ENCODE peak calls at places on chromosomes 6 and 20, in ten cellular contexts. One of them, this sample, is unnamed.

GRCh38 chr6:167570460-167571400 is 245.8 kb downstream of the TTLL2 start:
- DNase-seq in AG08396: no peak
- DNase-seq in neural crest cell: no peak
- DNase-seq in NCI-H446 treated with DMSO at 0.1 percent for 48 hours: no peak
- DNase-seq in NCI-H1694: no peak
- DNase-seq in WTC11: no peak
- DNase-seq in naive B cell: no peak
- DNase-seq in iris pigment epithelial cell: no peak
- DNase-seq in hepatic stellate cell: no peak
- DNase-seq in activated CD4-positive, CD25-positive, alpha-beta regulatory T cell: no peak
- DNase-seq in this sample: peak

GRCh38 chr6:166563200-166563599 is 23.3 kb downstream of the RAMACL start:
- DNase-seq in AG08396: no peak
- DNase-seq in neural crest cell: no peak
- DNase-seq in NCI-H446 treated with DMSO at 0.1 percent for 48 hours: no peak
- DNase-seq in NCI-H1694: no peak
- DNase-seq in WTC11: no peak
- DNase-seq in naive B cell: no peak
- DNase-seq in iris pigment epithelial cell: no peak
- DNase-seq in hepatic stellate cell: no peak
- DNase-seq in activated CD4-positive, CD25-positive, alpha-beta regulatory T cell: no peak
- DNase-seq in this sample: no peak

GRCh38 chr20:47988601-47989116 is 203.4 kb upstream of the SULF2 start:
- DNase-seq in AG08396: no peak
- DNase-seq in neural crest cell: no peak
- DNase-seq in NCI-H446 treated with DMSO at 0.1 percent for 48 hours: no peak
- DNase-seq in NCI-H1694: no peak
- DNase-seq in WTC11: no peak
- DNase-seq in naive B cell: no peak
- DNase-seq in iris pigment epithelial cell: no peak
- DNase-seq in hepatic stellate cell: no peak
- DNase-seq in activated CD4-positive, CD25-positive, alpha-beta regulatory T cell: no peak
- DNase-seq in this sample: no peak

GRCh38 chr20:59779656-59780380 is 153.6 kb downstream of the SYCP2 start:
- DNase-seq in AG08396: no peak
- DNase-seq in neural crest cell: no peak
- DNase-seq in NCI-H446 treated with DMSO at 0.1 percent for 48 hours: no peak
- DNase-seq in NCI-H1694: no peak
- DNase-seq in WTC11: no peak
- DNase-seq in naive B cell: no peak
- DNase-seq in iris pigment epithelial cell: no peak
- DNase-seq in hepatic stellate cell: no peak
- DNase-seq in activated CD4-positive, CD25-positive, alpha-beta regulatory T cell: no peak
- DNase-seq in this sample: peak

GRCh38 chr6:31877651-31878161 is 1.1 kb downstream of the SLC44A4 start:
- DNase-seq in AG08396: no peak
- DNase-seq in neural crest cell: no peak
- DNase-seq in NCI-H446 treated with DMSO at 0.1 percent for 48 hours: no peak
- DNase-seq in NCI-H1694: no peak
- DNase-seq in WTC11: no peak
- DNase-seq in naive B cell: no peak
- DNase-seq in iris pigment epithelial cell: no peak
- DNase-seq in hepatic stellate cell: no peak
- DNase-seq in activated CD4-positive, CD25-positive, alpha-beta regulatory T cell: no peak
- DNase-seq in this sample: no peak

GRCh38 chr6:38640216-38640909 is 634 bp upstream of the BTBD9 start:
- DNase-seq in AG08396: peak
- DNase-seq in neural crest cell: no peak
- DNase-seq in NCI-H446 treated with DMSO at 0.1 percent for 48 hours: no peak
- DNase-seq in NCI-H1694: no peak
- DNase-seq in WTC11: peak
- DNase-seq in naive B cell: no peak
- DNase-seq in iris pigment epithelial cell: no peak
- DNase-seq in hepatic stellate cell: no peak
- DNase-seq in activated CD4-positive, CD25-positive, alpha-beta regulatory T cell: no peak
- DNase-seq in this sample: no peak

GRCh38 chr6:161142957-161143296 is 130.9 kb downstream of the AGPAT4 start:
- DNase-seq in AG08396: no peak
- DNase-seq in neural crest cell: no peak
- DNase-seq in NCI-H446 treated with DMSO at 0.1 percent for 48 hours: no peak
- DNase-seq in NCI-H1694: no peak
- DNase-seq in WTC11: no peak
- DNase-seq in naive B cell: no peak
- DNase-seq in iris pigment epithelial cell: no peak
- DNase-seq in hepatic stellate cell: no peak
- DNase-seq in activated CD4-positive, CD25-positive, alpha-beta regulatory T cell: no peak
- DNase-seq in this sample: no peak

GRCh38 chr6:42450314-42451145 is 1.2 kb downstream of the TRERF1 start:
- DNase-seq in AG08396: no peak
- DNase-seq in neural crest cell: no peak
- DNase-seq in NCI-H446 treated with DMSO at 0.1 percent for 48 hours: no peak
- DNase-seq in NCI-H1694: no peak
- DNase-seq in WTC11: no peak
- DNase-seq in naive B cell: no peak
- DNase-seq in iris pigment epithelial cell: peak
- DNase-seq in hepatic stellate cell: no peak
- DNase-seq in activated CD4-positive, CD25-positive, alpha-beta regulatory T cell: no peak
- DNase-seq in this sample: no peak

GRCh38 chr6:23045280-23045679 is 475.9 kb downstream of the HDGFL1 start:
- DNase-seq in AG08396: no peak
- DNase-seq in neural crest cell: no peak
- DNase-seq in NCI-H446 treated with DMSO at 0.1 percent for 48 hours: no peak
- DNase-seq in NCI-H1694: no peak
- DNase-seq in WTC11: no peak
- DNase-seq in naive B cell: no peak
- DNase-seq in iris pigment epithelial cell: no peak
- DNase-seq in hepatic stellate cell: no peak
- DNase-seq in activated CD4-positive, CD25-positive, alpha-beta regulatory T cell: no peak
- DNase-seq in this sample: no peak

GRCh38 chr6:38725414-38726183 is 10.5 kb downstream of the DNAH8 start:
- DNase-seq in AG08396: no peak
- DNase-seq in neural crest cell: no peak
- DNase-seq in NCI-H446 treated with DMSO at 0.1 percent for 48 hours: no peak
- DNase-seq in NCI-H1694: no peak
- DNase-seq in WTC11: no peak
- DNase-seq in naive B cell: no peak
- DNase-seq in iris pigment epithelial cell: no peak
- DNase-seq in hepatic stellate cell: no peak
- DNase-seq in activated CD4-positive, CD25-positive, alpha-beta regulatory T cell: no peak
- DNase-seq in this sample: no peak

GRCh38 chr20:61891916-61892649 is 173.6 kb downstream of the TAF4 start:
- DNase-seq in AG08396: no peak
- DNase-seq in neural crest cell: no peak
- DNase-seq in NCI-H446 treated with DMSO at 0.1 percent for 48 hours: no peak
- DNase-seq in NCI-H1694: no peak
- DNase-seq in WTC11: no peak
- DNase-seq in naive B cell: no peak
- DNase-seq in iris pigment epithelial cell: no peak
- DNase-seq in hepatic stellate cell: no peak
- DNase-seq in activated CD4-positive, CD25-positive, alpha-beta regulatory T cell: no peak
- DNase-seq in this sample: no peak

GRCh38 chr6:165722022-165722421 is 59.0 kb upstream of the PDE10A start:
- DNase-seq in AG08396: no peak
- DNase-seq in neural crest cell: no peak
- DNase-seq in NCI-H446 treated with DMSO at 0.1 percent for 48 hours: no peak
- DNase-seq in NCI-H1694: no peak
- DNase-seq in WTC11: no peak
- DNase-seq in naive B cell: no peak
- DNase-seq in iris pigment epithelial cell: no peak
- DNase-seq in hepatic stellate cell: no peak
- DNase-seq in activated CD4-positive, CD25-positive, alpha-beta regulatory T cell: no peak
- DNase-seq in this sample: no peak

GRCh38 chr20:62900052-62900691 is 26.1 kb downstream of the DIDO1 start:
- DNase-seq in AG08396: peak
- DNase-seq in neural crest cell: peak
- DNase-seq in NCI-H446 treated with DMSO at 0.1 percent for 48 hours: peak
- DNase-seq in NCI-H1694: peak
- DNase-seq in WTC11: peak
- DNase-seq in naive B cell: peak
- DNase-seq in iris pigment epithelial cell: peak
- DNase-seq in hepatic stellate cell: peak
- DNase-seq in activated CD4-positive, CD25-positive, alpha-beta regulatory T cell: peak
- DNase-seq in this sample: peak

GRCh38 chr6:2187826-2188225 is 57.6 kb downstream of the GMDS start:
- DNase-seq in AG08396: no peak
- DNase-seq in neural crest cell: no peak
- DNase-seq in NCI-H446 treated with DMSO at 0.1 percent for 48 hours: no peak
- DNase-seq in NCI-H1694: no peak
- DNase-seq in WTC11: no peak
- DNase-seq in naive B cell: no peak
- DNase-seq in iris pigment epithelial cell: no peak
- DNase-seq in hepatic stellate cell: no peak
- DNase-seq in activated CD4-positive, CD25-positive, alpha-beta regulatory T cell: no peak
- DNase-seq in this sample: no peak

GRCh38 chr20:48531505-48531904 is 296.3 kb downstream of the PREX1 start:
- DNase-seq in AG08396: no peak
- DNase-seq in neural crest cell: no peak
- DNase-seq in NCI-H446 treated with DMSO at 0.1 percent for 48 hours: no peak
- DNase-seq in NCI-H1694: no peak
- DNase-seq in WTC11: no peak
- DNase-seq in naive B cell: no peak
- DNase-seq in iris pigment epithelial cell: no peak
- DNase-seq in hepatic stellate cell: no peak
- DNase-seq in activated CD4-positive, CD25-positive, alpha-beta regulatory T cell: no peak
- DNase-seq in this sample: no peak

GRCh38 chr6:76867182-76867581 is 596.1 kb downstream of the HTR1B start:
- DNase-seq in AG08396: no peak
- DNase-seq in neural crest cell: no peak
- DNase-seq in NCI-H446 treated with DMSO at 0.1 percent for 48 hours: no peak
- DNase-seq in NCI-H1694: no peak
- DNase-seq in WTC11: no peak
- DNase-seq in naive B cell: no peak
- DNase-seq in iris pigment epithelial cell: no peak
- DNase-seq in hepatic stellate cell: no peak
- DNase-seq in activated CD4-positive, CD25-positive, alpha-beta regulatory T cell: no peak
- DNase-seq in this sample: no peak

GRCh38 chr6:107154131-107154906 is 39.0 kb upstream of the BEND3 start:
- DNase-seq in AG08396: no peak
- DNase-seq in neural crest cell: peak
- DNase-seq in NCI-H446 treated with DMSO at 0.1 percent for 48 hours: no peak
- DNase-seq in NCI-H1694: no peak
- DNase-seq in WTC11: peak
- DNase-seq in naive B cell: no peak
- DNase-seq in iris pigment epithelial cell: no peak
- DNase-seq in hepatic stellate cell: no peak
- DNase-seq in activated CD4-positive, CD25-positive, alpha-beta regulatory T cell: no peak
- DNase-seq in this sample: no peak

GRCh38 chr20:44057698-44058675 is 129.0 kb downstream of the JPH2 start:
- DNase-seq in AG08396: no peak
- DNase-seq in neural crest cell: no peak
- DNase-seq in NCI-H446 treated with DMSO at 0.1 percent for 48 hours: no peak
- DNase-seq in NCI-H1694: no peak
- DNase-seq in WTC11: no peak
- DNase-seq in naive B cell: no peak
- DNase-seq in iris pigment epithelial cell: peak
- DNase-seq in hepatic stellate cell: no peak
- DNase-seq in activated CD4-positive, CD25-positive, alpha-beta regulatory T cell: no peak
- DNase-seq in this sample: no peak

GRCh38 chr6:150345786-150346185 is 23.0 kb upstream of the IYD start:
- DNase-seq in AG08396: no peak
- DNase-seq in neural crest cell: no peak
- DNase-seq in NCI-H446 treated with DMSO at 0.1 percent for 48 hours: no peak
- DNase-seq in NCI-H1694: no peak
- DNase-seq in WTC11: no peak
- DNase-seq in naive B cell: no peak
- DNase-seq in iris pigment epithelial cell: no peak
- DNase-seq in hepatic stellate cell: no peak
- DNase-seq in activated CD4-positive, CD25-positive, alpha-beta regulatory T cell: no peak
- DNase-seq in this sample: no peak

GRCh38 chr6:79894939-79895338 is 52.4 kb downstream of the ELOVL4 start:
- DNase-seq in AG08396: no peak
- DNase-seq in neural crest cell: no peak
- DNase-seq in NCI-H446 treated with DMSO at 0.1 percent for 48 hours: peak
- DNase-seq in NCI-H1694: no peak
- DNase-seq in WTC11: no peak
- DNase-seq in naive B cell: no peak
- DNase-seq in iris pigment epithelial cell: no peak
- DNase-seq in hepatic stellate cell: no peak
- DNase-seq in activated CD4-positive, CD25-positive, alpha-beta regulatory T cell: no peak
- DNase-seq in this sample: no peak

GRCh38 chr6:108133594-108134179 is 32.1 kb upstream of the NR2E1 start:
- DNase-seq in AG08396: peak
- DNase-seq in neural crest cell: peak
- DNase-seq in NCI-H446 treated with DMSO at 0.1 percent for 48 hours: peak
- DNase-seq in NCI-H1694: peak
- DNase-seq in WTC11: peak
- DNase-seq in naive B cell: no peak
- DNase-seq in iris pigment epithelial cell: peak
- DNase-seq in hepatic stellate cell: peak
- DNase-seq in activated CD4-positive, CD25-positive, alpha-beta regulatory T cell: no peak
- DNase-seq in this sample: no peak